ENCODE peak calls at places on chromosomes 3 and 15, in four cellular contexts. N is K562, J is HepG2, G is A549. U is an unnamed sample.

GRCh38 chr3:22296641-22297040 is 545.6 kb upstream of the ZNF385D start:
- DNase-seq in N (no peak), J (no peak), G (no peak), U (no peak)

GRCh38 chr3:58005662-58006061 is 2.6 kb upstream of the FLNB start:
- DNase-seq in N (no peak), J (peak), G (peak), U (no peak)

GRCh38 chr3:139113231-139113749 is 68.6 kb upstream of the PRR23C start:
- DNase-seq in N (no peak), J (no peak), G (no peak), U (no peak)

GRCh38 chr3:101061312-101061711 is 68.1 kb upstream of the ABI3BP start:
- DNase-seq in N (no peak), J (no peak), G (no peak), U (no peak)

GRCh38 chr15:52124270-52124878 is 11.8 kb upstream of the BCL2L10 start:
- DNase-seq in N (no peak), J (peak), G (no peak), U (no peak)

GRCh38 chr3:38221005-38221404 is 44.6 kb upstream of the SLC22A13 start:
- DNase-seq in N (no peak), J (no peak), G (no peak), U (no peak)

GRCh38 chr15:66906660-66907059 is 158.7 kb upstream of the SMAD3 start:
- DNase-seq in N (no peak), J (no peak), G (no peak), U (no peak)

GRCh38 chr3:146241523-146242240 is 9.2 kb downstream of the PLSCR4 start:
- DNase-seq in N (no peak), J (no peak), G (no peak), U (no peak)

GRCh38 chr3:157160652-157161480 is 919 bp upstream of the CCNL1 start:
- DNase-seq in N (peak), J (peak), G (peak), U (no peak)

GRCh38 chr3:9254764-9255163 is 5.3 kb upstream of the SRGAP3 start:
- DNase-seq in N (no peak), J (no peak), G (no peak), U (no peak)

GRCh38 chr3:171376125-171376947 is 83.9 kb downstream of the TNIK start:
- DNase-seq in N (peak), J (no peak), G (no peak), U (no peak)

GRCh38 chr3:48650723-48651122 is 12.0 kb downstream of the CELSR3 start:
- DNase-seq in N (no peak), J (no peak), G (no peak), U (no peak)

GRCh38 chr15:60208708-60209107 is 189.1 kb downstream of the ANXA2 start:
- DNase-seq in N (no peak), J (no peak), G (no peak), U (no peak)

GRCh38 chr3:144362126-144362525 is 390.5 kb downstream of the DIPK2A start:
- DNase-seq in N (no peak), J (no peak), G (no peak), U (no peak)

GRCh38 chr15:49865925-49866757 is 245.3 kb downstream of the DTWD1 start:
- DNase-seq in N (no peak), J (no peak), G (peak), U (no peak)

GRCh38 chr15:45919806-45920205 is 285.0 kb downstream of the SQOR start:
- DNase-seq in N (no peak), J (peak), G (peak), U (no peak)

GRCh38 chr3:65604863-65605526 is 433.7 kb downstream of the MAGI1 start:
- DNase-seq in N (peak), J (no peak), G (no peak), U (no peak)

GRCh38 chr3:177340243-177340830 is 143.1 kb upstream of the TBL1XR1 start:
- DNase-seq in N (no peak), J (no peak), G (no peak), U (no peak)

GRCh38 chr3:72659609-72660008 is 188.6 kb downstream of the SHQ1 start:
- DNase-seq in N (no peak), J (no peak), G (no peak), U (no peak)

GRCh38 chr3:184868477-184868876 is 56.5 kb downstream of the VPS8 start:
- DNase-seq in N (no peak), J (no peak), G (no peak), U (no peak)

GRCh38 chr15:26630857-26631256 is 142.0 kb downstream of the GABRB3 start:
- DNase-seq in N (no peak), J (no peak), G (peak), U (peak)

GRCh38 chr3:48214225-48214624 is 9.1 kb upstream of the CAMP start:
- DNase-seq in N (no peak), J (no peak), G (no peak), U (no peak)

GRCh38 chr3:13352621-13353131 is 67.4 kb downstream of the NUP210 start:
- DNase-seq in N (peak), J (no peak), G (peak), U (no peak)

GRCh38 chr15:93088200-93088980 is 621 bp downstream of the RGMA start:
- DNase-seq in N (no peak), J (no peak), G (peak), U (peak)

GRCh38 chr15:66919421-66919820 is 146.0 kb upstream of the SMAD3 start:
- DNase-seq in N (no peak), J (no peak), G (no peak), U (no peak)

GRCh38 chr3:9045399-9045798 is 82.1 kb upstream of the RAD18 start:
- DNase-seq in N (no peak), J (no peak), G (no peak), U (no peak)

GRCh38 chr3:185561374-185561943 is 9.1 kb upstream of the LIPH start:
- DNase-seq in N (no peak), J (no peak), G (no peak), U (no peak)

GRCh38 chr3:76765526-76765925 is 274.4 kb upstream of the ROBO2 start:
- DNase-seq in N (no peak), J (no peak), G (no peak), U (no peak)

GRCh38 chr3:16181361-16181760 is 6.9 kb downstream of the GALNT15 start:
- DNase-seq in N (no peak), J (no peak), G (no peak), U (no peak)

GRCh38 chr3:150169279-150169970 is 198.7 kb upstream of the PFN2 start:
- DNase-seq in N (no peak), J (no peak), G (no peak), U (no peak)

GRCh38 chr3:171349392-171349791 is 110.8 kb downstream of the TNIK start:
- DNase-seq in N (no peak), J (no peak), G (no peak), U (no peak)

GRCh38 chr3:4943553-4943952 is 35.7 kb upstream of the BHLHE40 start:
- DNase-seq in N (peak), J (peak), G (peak), U (peak)

GRCh38 chr3:120652896-120653545 is 29.0 kb downstream of the HGD start:
- DNase-seq in N (no peak), J (no peak), G (no peak), U (no peak)

GRCh38 chr15:35427091-35427490 is 118.9 kb downstream of the DPH6 start:
- DNase-seq in N (no peak), J (no peak), G (peak), U (no peak)

GRCh38 chr3:11565932-11566331 is 77.8 kb downstream of the VGLL4 start:
- DNase-seq in N (no peak), J (no peak), G (no peak), U (no peak)

GRCh38 chr3:179921500-179921899 is 115.2 kb downstream of the PEX5L start:
- DNase-seq in N (no peak), J (no peak), G (no peak), U (no peak)

GRCh38 chr15:61715082-61715481 is 345.2 kb downstream of the VPS13C start:
- DNase-seq in N (no peak), J (no peak), G (no peak), U (no peak)

GRCh38 chr15:90817117-90818057 is 51.0 kb upstream of the FURIN start:
- DNase-seq in N (no peak), J (no peak), G (no peak), U (no peak)

GRCh38 chr3:146390967-146391366 is 78.4 kb downstream of the PLSCR2 start:
- DNase-seq in N (no peak), J (no peak), G (peak), U (no peak)

DNA sequence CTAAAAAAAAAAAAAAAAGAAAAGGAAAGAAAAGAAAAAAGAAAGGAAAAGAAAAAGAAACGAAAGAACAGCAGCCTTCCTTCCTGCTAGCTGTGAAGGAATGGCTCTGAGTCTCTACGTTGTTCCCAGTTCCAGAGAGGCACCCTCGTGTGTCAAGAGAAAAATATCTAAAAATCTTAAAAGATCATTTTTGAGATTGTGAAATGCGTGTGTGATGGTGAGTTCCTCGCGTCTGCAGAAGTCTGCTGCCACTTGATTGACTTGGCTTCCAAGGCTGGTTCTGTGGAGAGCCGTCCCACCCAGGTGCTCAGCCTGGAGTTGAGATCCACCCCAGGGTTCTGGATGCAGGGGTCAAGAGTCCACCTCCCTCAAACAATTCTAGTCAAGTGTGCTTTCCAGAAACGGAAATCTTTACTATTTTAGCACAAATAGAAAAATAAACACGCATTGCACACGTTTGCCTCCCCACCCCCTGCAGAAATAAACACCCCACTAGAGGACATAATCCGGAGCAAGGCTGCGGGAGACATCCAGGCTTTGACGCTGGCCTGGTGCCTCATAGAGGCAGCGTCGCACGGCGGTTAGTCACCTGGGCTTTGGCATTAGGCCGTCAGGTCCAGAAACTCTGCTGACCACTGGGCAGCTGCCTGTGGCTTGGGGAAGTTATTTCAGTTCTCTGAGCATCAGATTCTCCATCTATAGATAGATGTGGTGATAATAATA is 265.4 kb downstream of the FAM43A start:
- DNase-seq in N (no peak), J (no peak), G (no peak), U (no peak)
- TF ChIP-seq NR3C1 in N (no peak), J (no peak), G (no peak), U (no peak)

DNA sequence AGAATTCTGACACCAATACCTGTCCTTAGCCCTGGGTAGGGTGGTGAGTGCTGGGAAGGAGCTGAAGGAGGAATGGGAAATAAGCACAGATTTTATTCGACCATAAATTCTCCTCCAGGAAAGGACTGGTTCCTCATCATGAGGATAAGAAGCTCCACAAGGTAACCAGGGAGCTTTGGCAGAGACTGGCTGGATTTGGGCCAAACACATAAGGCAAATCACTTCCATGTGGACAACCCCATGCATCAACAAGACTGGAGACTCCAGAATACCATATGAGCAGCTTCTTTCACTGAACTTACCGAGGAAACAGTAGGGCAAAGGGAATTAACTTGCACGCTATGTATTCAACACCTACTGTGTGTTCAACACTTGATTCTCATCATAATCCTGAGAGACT is 312.5 kb downstream of the NTRK3 start:
- DNase-seq in N (no peak), J (no peak), G (no peak), U (no peak)
- TF ChIP-seq NR3C1 in N (no peak), J (no peak), G (no peak), U (no peak)

GRCh38 chr3:195869413-195870001 is 38.8 kb downstream of the TNK2 start:
- DNase-seq in N (no peak), J (no peak), G (no peak), U (no peak)

GRCh38 chr3:195872097-195872496 is 36.3 kb downstream of the TNK2 start:
- DNase-seq in N (no peak), J (no peak), G (no peak), U (no peak)

GRCh38 chr3:195868866-195869412 is 39.4 kb downstream of the TNK2 start:
- DNase-seq in N (no peak), J (no peak), G (no peak), U (no peak)

GRCh38 chr3:195870937-195871336 is 37.4 kb downstream of the TNK2 start:
- DNase-seq in N (no peak), J (no peak), G (no peak), U (no peak)

DNA sequence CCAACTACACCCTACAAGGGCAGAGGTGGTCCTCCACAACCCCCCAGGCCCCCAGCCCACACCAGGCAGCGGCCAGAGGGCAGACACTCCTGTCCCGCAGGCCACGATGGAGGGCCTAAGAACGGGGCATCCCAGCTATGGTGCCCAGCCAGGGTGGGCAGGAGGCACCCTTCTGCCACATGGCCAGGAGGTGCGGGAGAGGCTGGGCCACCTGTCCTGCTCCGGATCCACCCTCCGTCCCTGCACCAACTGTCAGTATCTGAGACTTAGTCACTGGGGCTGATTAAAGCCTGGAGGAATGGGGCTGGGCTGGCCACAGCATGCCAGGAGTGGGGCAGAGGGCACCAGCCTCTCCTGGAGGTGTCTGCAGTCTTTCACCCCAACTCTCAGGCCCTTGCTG is 37.9 kb downstream of the TNK2 start:
- DNase-seq in N (no peak), J (no peak), G (no peak), U (no peak)
- TF ChIP-seq NR3C1 in N (no peak), J (no peak), G (no peak), U (no peak)

DNA sequence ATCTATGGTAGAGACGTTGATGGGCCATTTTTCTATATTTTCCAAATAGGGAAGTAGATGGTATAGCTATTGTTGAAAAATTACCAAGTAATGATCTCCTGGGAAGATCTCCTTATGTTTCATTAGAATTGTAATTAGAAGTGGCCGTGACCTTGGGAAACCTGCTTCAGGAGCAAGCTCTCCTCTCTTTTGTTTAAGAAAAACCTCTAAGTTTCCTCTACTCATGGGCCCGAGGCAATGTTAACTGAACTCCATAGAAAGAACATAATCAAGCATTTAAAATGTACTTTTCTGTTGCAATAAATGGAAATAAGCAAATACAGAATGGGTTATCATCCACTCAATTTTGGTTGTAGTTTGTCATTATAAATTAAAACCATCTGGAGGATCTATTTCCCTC is 511.2 kb upstream of the MDFIC2 start:
- DNase-seq in N (no peak), J (no peak), G (no peak), U (no peak)
- TF ChIP-seq NR3C1 in N (no peak), J (no peak), G (no peak), U (no peak)

DNA sequence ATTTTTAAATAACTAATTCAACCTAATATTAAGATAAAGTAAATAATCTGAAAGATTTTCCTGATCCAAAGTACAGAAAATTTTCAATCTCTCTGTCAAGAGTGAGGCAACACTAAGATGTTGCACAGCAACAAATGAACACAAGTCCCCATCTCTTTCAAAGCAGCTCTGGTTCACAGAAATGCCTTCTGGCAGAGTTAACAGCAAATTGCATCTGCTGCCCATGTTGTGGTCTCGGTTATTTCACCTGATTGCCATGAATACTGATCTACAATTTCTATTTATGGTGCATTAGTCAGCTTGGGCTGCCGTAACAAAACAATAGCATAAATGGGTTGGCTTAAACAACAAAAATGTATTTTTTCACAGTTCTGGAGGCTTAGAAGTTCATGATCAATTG is 167.3 kb downstream of the BCHE start:
- DNase-seq in N (no peak), J (no peak), G (no peak), U (no peak)
- TF ChIP-seq NR3C1 in N (no peak), J (no peak), G (no peak), U (no peak)

U was measured in WTC11.